ENCODE peak calls at places on chromosomes 12 and 14, in five cellular contexts. R is mesenchymal stem cell, S is H1, B is mesendoderm, C is trophoblast cell. W is an unnamed sample.

GRCh38 chr12:101856030-101856429 is 21.4 kb upstream of the DRAM1 start:
- DNase-seq in R (no peak), S (no peak), B (no peak), C (no peak), W (no peak)

GRCh38 chr14:30162066-30162465 is 234.4 kb upstream of the PRKD1 start:
- DNase-seq in R (no peak), S (no peak), B (no peak), C (no peak), W (no peak)

GRCh38 chr12:73817161-73817560 is 720.5 kb upstream of the ATXN7L3B start:
- DNase-seq in R (no peak), S (no peak), B (no peak), C (no peak), W (no peak)

GRCh38 chr12:66516133-66516532 is 162.7 kb downstream of the GRIP1 start:
- DNase-seq in R (peak), S (no peak), B (peak), C (no peak), W (no peak)

GRCh38 chr12:20369164-20370000 is 1.0 kb downstream of the PDE3A start:
- DNase-seq in R (peak), S (peak), B (peak), C (no peak), W (peak)

GRCh38 chr12:105721051-105721825 is 390.7 kb downstream of the C12orf75 start:
- DNase-seq in R (no peak), S (no peak), B (no peak), C (no peak), W (no peak)

GRCh38 chr12:22626429-22626828 is 1.5 kb downstream of the ETNK1 start:
- DNase-seq in R (peak), S (no peak), B (peak), C (peak), W (peak)

GRCh38 chr12:45426294-45426693 is 210.4 kb downstream of the ANO6 start:
- DNase-seq in R (no peak), S (no peak), B (no peak), C (no peak), W (no peak)

GRCh38 chr12:6452908-6453630 is 1.2 kb downstream of the TAPBPL start:
- DNase-seq in R (no peak), S (no peak), B (no peak), C (no peak), W (no peak)

GRCh38 chr12:51689972-51690371 is 98.9 kb downstream of the SCN8A start:
- DNase-seq in R (no peak), S (no peak), B (no peak), C (no peak), W (no peak)

GRCh38 chr12:51593539-51593938 is 2.5 kb downstream of the SCN8A start:
- DNase-seq in R (peak), S (no peak), B (peak), C (peak), W (peak)

GRCh38 chr12:52862023-52862422 is 13.2 kb upstream of the KRT78 start:
- DNase-seq in R (no peak), S (no peak), B (no peak), C (peak), W (no peak)

GRCh38 chr12:51672334-51672733 is 81.3 kb downstream of the SCN8A start:
- DNase-seq in R (no peak), S (no peak), B (peak), C (no peak), W (peak)

GRCh38 chr12:5267603-5268423 is 164.1 kb upstream of the NTF3 start:
- DNase-seq in R (no peak), S (no peak), B (peak), C (no peak), W (peak)

GRCh38 chr12:18141583-18141982 is 51.6 kb upstream of the RERGL start:
- DNase-seq in R (no peak), S (no peak), B (no peak), C (no peak), W (no peak)

GRCh38 chr14:62409909-62410308 is 635.3 kb downstream of the KCNH5 start:
- DNase-seq in R (peak), S (no peak), B (no peak), C (no peak), W (peak)

GRCh38 chr14:29925736-29926135 is 1.9 kb downstream of the PRKD1 start:
- DNase-seq in R (no peak), S (no peak), B (peak), C (no peak), W (peak)

GRCh38 chr14:103692871-103693270 is 22.4 kb downstream of the XRCC3 start:
- DNase-seq in R (no peak), S (no peak), B (no peak), C (no peak), W (no peak)

GRCh38 chr14:35827678-35828472 is 1.7 kb downstream of the BRMS1L start:
- DNase-seq in R (no peak), S (no peak), B (no peak), C (no peak), W (no peak)

GRCh38 chr14:76772300-76773187 is 11.3 kb downstream of the VASH1 start:
- DNase-seq in R (peak), S (peak), B (peak), C (no peak), W (peak)

GRCh38 chr12:45409966-45410365 is 194.1 kb downstream of the ANO6 start:
- DNase-seq in R (no peak), S (no peak), B (no peak), C (peak), W (peak)

GRCh38 chr12:80412343-80412953 is 31.6 kb upstream of the PTPRQ start:
- DNase-seq in R (peak), S (no peak), B (peak), C (no peak), W (peak)

GRCh38 chr12:77218278-77218677 is 152.9 kb upstream of the E2F7 start:
- DNase-seq in R (no peak), S (no peak), B (no peak), C (no peak), W (no peak)

GRCh38 chr14:105240811-105241576 is 7.3 kb upstream of the BTBD6 start:
- DNase-seq in R (no peak), S (no peak), B (no peak), C (no peak), W (no peak)

GRCh38 chr14:71702799-71703198 is 229.4 kb upstream of the RGS6 start:
- DNase-seq in R (peak), S (no peak), B (no peak), C (no peak), W (no peak)

GRCh38 chr14:103696466-103697071 is 18.7 kb downstream of the XRCC3 start:
- DNase-seq in R (peak), S (no peak), B (no peak), C (no peak), W (peak)

GRCh38 chr12:106183735-106184134 is 45.0 kb upstream of the NUAK1 start:
- DNase-seq in R (no peak), S (no peak), B (no peak), C (no peak), W (no peak)

GRCh38 chr12:4203772-4204376 is 69.7 kb upstream of the CCND2 start:
- DNase-seq in R (no peak), S (no peak), B (peak), C (no peak), W (no peak)

GRCh38 chr12:28583771-28584261 is 393.6 kb downstream of the CCDC91 start:
- DNase-seq in R (peak), S (no peak), B (peak), C (no peak), W (peak)

GRCh38 chr12:101127521-101128219 is 82.4 kb downstream of the SLC5A8 start:
- DNase-seq in R (peak), S (no peak), B (no peak), C (no peak), W (peak)

GRCh38 chr14:90760591-90761316 is 55.5 kb downstream of the TTC7B start:
- DNase-seq in R (peak), S (peak), B (peak), C (peak), W (peak)

GRCh38 chr12:114335607-114336006 is 70.3 kb downstream of the TBX5 start:
- DNase-seq in R (no peak), S (peak), B (peak), C (no peak), W (no peak)

DNA sequence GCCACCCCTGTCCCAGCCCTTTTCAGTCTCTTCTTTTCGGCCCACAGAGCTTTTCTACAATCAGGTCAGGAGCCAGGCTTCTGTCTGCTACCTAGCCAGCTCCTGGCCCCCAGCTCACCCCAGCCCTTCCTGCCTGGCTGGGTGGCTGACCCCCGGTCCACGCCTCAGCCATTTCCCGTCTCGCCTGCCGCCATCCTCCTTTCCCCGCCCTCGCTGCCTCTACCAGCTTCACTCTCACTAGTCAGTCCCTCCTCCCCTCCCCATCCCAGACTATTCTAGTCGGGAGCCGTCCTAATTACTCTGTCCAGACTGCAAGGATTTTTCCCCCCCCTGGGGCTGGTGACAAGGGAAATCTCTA is 876 bp downstream of the DHH start:
- DNase-seq in R (no peak), S (peak), B (no peak), C (no peak), W (no peak)
- H3K23ac ChIP-seq in R (no peak), S (no peak), B (no peak), C (no peak), W (no peak)

GRCh38 chr14:22502007-22502406 is 87.0 kb downstream of the DAD1 start:
- DNase-seq in R (no peak), S (no peak), B (no peak), C (no peak), W (no peak)
- H3K4me3 ChIP-seq in R (no peak), S (no peak), B (no peak), C (no peak), W (no peak)

DNA sequence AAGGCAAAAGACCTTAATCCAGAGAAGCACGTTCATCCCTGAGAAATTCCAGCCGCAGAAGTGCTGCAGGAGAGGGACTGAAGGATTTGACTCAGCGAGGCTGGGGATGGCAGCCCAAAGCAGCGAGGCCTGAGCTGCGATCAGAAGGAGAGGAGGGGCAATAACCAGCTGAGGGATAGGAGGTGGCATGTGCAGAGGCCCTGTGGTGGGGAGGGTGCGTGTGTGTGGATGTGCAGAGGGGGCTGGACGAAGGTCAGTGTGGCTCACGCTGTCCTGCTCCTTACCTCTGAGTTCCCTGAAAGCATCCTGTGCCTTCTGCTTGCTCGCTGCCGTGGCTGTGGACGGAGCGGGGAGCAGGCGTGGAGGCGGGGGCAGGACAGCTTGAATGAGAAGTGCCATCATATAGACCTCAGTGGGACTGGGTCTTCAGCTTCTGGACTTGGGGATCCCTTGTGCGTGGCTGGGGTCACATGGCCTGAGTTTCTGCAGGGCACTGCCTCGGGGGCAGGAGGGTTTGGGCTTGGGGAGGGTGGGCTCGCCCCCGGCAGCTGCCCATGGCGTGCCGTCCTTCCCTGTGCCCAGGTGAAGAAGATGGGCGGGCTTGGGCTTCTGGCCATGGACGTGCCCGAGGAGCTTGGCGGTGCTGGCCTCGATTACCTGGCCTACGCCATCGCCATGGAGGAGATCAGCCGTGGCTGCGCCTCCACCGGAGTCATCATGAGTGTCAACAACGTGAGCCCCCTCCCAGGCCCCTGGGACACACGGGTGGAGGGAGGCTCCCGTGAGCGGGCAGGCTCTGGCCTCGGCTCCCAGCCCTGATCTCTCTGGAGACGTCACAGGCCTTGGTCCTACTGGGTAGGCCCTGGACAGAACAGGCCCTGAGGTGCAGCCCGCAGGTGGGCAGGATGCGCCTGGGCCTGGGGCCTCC is 11.0 kb downstream of the ACADS start:
- DNase-seq in R (no peak), S (no peak), B (no peak), C (no peak), W (no peak)
- H2BK5ac ChIP-seq in R (no peak), S (no peak), B (no peak), C (no peak), W (no peak)

GRCh38 chr14:101456246-101457159 is 104.8 kb upstream of the DIO3 start:
- DNase-seq in R (no peak), S (peak), B (peak), C (no peak), W (no peak)
- H3K23ac ChIP-seq in R (no peak), S (no peak), B (no peak), C (no peak), W (no peak)

GRCh38 chr12:120118710-120119097 is 2.2 kb upstream of the RAB35 start:
- DNase-seq in R (no peak), S (no peak), B (no peak), C (no peak), W (peak)

GRCh38 chr12:120121343-120121742 is 4.8 kb upstream of the RAB35 start:
- DNase-seq in R (no peak), S (no peak), B (no peak), C (no peak), W (no peak)

GRCh38 chr12:120119395-120119973 is 2.9 kb upstream of the RAB35 start:
- DNase-seq in R (peak), S (no peak), B (no peak), C (peak), W (peak)

GRCh38 chr12:120125029-120125428 is 8.5 kb upstream of the RAB35 start:
- DNase-seq in R (no peak), S (no peak), B (no peak), C (no peak), W (no peak)

DNA sequence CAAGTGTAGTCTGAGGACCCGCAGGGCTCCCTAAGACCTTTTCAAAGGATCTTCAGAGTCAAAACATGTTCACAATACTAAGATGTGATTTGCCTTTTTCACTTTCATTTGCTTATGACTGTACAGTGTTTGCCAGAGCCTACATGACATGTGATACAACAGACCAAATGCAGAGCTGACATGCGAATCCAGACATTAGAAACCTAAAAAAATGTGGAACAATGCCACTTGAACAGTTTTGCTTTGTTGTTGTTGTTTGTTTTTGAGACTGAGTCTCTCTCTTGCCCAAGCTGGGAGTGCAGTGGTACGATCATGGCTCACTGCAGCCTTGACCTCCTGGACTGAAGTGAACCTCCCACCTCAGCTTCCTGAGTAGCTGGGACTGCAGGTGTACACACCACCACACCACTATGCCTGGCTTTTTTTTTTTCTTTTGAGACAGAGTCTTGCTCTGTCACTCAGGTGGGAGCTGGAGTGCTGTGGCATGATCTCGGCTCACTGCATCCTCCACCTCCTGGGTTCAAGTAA is 5.3 kb upstream of the RAB35 start:
- DNase-seq in R (peak), S (no peak), B (no peak), C (no peak), W (peak)
- H3K4me3 ChIP-seq in R (no peak), S (no peak), B (no peak), C (no peak), W (no peak)

GRCh38 chr14:59627011-59627520 is 50.5 kb upstream of the CCDC175 start:
- DNase-seq in R (no peak), S (no peak), B (no peak), C (no peak), W (no peak)
- H2BK5ac ChIP-seq in R (no peak), S (no peak), B (no peak), C (no peak), W (no peak)

GRCh38 chr12:56935752-56936151 is 1.5 kb upstream of the SDR9C7 start:
- DNase-seq in R (no peak), S (peak), B (no peak), C (no peak), W (no peak)

GRCh38 chr12:56943878-56944277 is 9.7 kb upstream of the SDR9C7 start:
- DNase-seq in R (no peak), S (no peak), B (no peak), C (no peak), W (no peak)

DNA sequence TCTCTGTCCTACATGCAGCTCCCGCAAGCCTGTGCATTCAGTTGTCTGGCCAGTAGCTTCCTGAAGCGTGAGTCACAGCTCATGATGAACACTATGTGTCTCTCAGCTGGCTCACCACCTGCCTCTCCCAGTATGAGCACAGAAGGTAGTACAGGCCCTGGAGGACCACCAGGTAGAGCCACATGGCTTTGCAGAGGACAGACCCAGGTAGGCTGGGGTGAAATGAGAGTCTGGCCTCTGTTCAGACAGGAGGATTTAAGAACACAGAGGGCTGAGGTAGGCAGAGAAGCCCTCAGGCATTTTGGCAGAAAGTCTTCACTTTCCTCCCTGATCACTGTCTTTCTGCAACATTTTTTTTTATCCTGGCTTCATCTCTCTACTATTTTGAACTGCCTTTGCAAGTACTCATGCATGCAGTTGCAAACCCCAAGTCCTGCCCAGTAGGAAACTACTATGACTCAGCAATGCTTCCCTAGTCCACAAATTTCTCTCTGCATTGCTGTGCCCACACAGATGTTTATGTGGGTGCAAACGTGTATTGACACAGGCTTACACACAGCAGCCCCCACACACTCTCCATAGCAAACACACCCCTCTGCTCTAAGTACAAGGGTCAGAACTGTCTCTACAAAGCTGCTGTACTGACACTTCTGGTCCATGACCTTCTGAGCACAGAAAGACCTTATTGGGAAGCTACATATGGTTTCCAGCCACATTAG is 7.2 kb upstream of the SDR9C7 start:
- DNase-seq in R (peak), S (peak), B (peak), C (peak), W (peak)
- H3K23ac ChIP-seq in R (no peak), S (no peak), B (no peak), C (peak), W (no peak)